ENCODE peak calls at places on chromosomes 1 and 21, in six cellular contexts. V, Y, N, S, J and D are unnamed samples.

GRCh38 chr1:27436204-27437159 is 44.1 kb downstream of the GPR3 start:
- DNase-seq in V (peak), N (peak), Y (no peak), J (no peak), S (no peak), D (peak)

GRCh38 chr1:47934243-47934805 is 62.9 kb downstream of the TRABD2B start:
- DNase-seq in S (no peak), J (peak), N (no peak), Y (peak), V (peak), D (peak)

GRCh38 chr1:100995196-100995983 is 30.2 kb downstream of the DPH5 start:
- DNase-seq in J (no peak), V (no peak), S (no peak), Y (no peak), N (no peak), D (no peak)

GRCh38 chr1:41566969-41567368 is 82.5 kb upstream of the EDN2 start:
- DNase-seq in J (no peak), V (no peak), N (no peak), S (no peak), Y (no peak), D (no peak)

GRCh38 chr1:208083016-208083714 is 161.0 kb downstream of the PLXNA2 start:
- DNase-seq in J (no peak), Y (peak), N (no peak), V (no peak), S (no peak), D (no peak)

GRCh38 chr1:214581785-214582184 is 21.2 kb upstream of the CENPF start:
- DNase-seq in V (peak), Y (no peak), S (no peak), N (peak), J (no peak), D (peak)

GRCh38 chr1:230169454-230170152 is 102.6 kb downstream of the GALNT2 start:
- DNase-seq in S (no peak), Y (no peak), N (no peak), V (no peak), J (no peak), D (no peak)

GRCh38 chr1:44212355-44213221 is 683 bp upstream of the DMAP1 start:
- DNase-seq in Y (no peak), J (no peak), S (no peak), V (no peak), N (no peak), D (no peak)

GRCh38 chr1:172135076-172135672 is 285.3 kb upstream of the C1orf105 start:
- DNase-seq in N (no peak), V (peak), S (no peak), Y (no peak), J (no peak), D (no peak)

GRCh38 chr1:17587693-17588047 is 48.2 kb downstream of the ARHGEF10L start:
- DNase-seq in J (no peak), S (no peak), V (peak), N (peak), Y (no peak), D (peak)

GRCh38 chr1:192805832-192806323 is 3.0 kb upstream of the RGS2 start:
- DNase-seq in N (peak), V (peak), Y (no peak), J (no peak), S (no peak), D (peak)

GRCh38 chr1:192807968-192808587 is 761 bp upstream of the RGS2 start:
- DNase-seq in V (peak), S (peak), N (peak), Y (peak), J (no peak), D (peak)

GRCh38 chr1:192808588-192809285 is at the start of gene RGS2:
- DNase-seq in N (peak), V (peak), S (peak), J (peak), Y (peak), D (peak)

GRCh38 chr1:192809286-192810252 is 730 bp downstream of the RGS2 start:
- DNase-seq in N (no peak), V (peak), J (no peak), Y (peak), S (peak), D (peak)

DNA sequence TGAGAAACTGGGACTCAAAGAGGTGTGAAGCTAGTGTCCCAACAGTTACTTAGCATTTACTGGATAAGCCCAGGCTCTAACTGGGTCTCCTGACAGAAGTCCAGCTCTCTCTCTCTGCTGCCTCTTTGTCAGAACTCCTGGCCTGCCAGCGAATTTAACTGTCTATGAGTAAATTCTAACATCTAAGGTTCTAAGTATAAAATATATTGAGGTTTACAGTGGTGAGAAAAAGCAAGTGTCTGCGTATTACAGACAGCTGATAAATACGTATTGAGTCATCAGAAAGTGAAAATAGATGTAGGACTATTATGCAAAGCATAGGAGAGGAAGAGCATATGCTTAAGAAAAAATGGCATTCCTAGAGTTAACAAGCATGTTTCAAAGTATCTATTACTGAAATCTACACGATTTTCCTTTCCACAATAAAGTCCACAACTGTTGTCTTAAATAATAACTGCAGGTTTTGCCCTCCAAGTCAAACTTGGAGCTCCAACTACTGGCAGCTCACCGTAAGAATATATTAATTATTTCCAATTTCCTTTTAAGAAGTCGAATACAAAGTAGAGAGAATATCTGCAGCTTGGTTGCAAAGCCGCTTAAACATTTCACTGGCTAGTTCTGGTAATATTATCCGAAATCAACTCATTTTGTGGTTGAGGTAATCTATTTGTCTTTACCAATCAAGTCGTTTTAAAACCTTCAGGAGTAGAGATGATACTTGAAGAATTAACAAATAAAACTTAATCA is 1.4 kb upstream of the RGS2 start:
- DNase-seq in V (peak), S (no peak), Y (no peak), J (no peak), N (peak), D (peak)
- TF ChIP-seq CTCF in V (peak), S (no peak), Y (peak), J (no peak), N (peak), D (no peak)

DNA sequence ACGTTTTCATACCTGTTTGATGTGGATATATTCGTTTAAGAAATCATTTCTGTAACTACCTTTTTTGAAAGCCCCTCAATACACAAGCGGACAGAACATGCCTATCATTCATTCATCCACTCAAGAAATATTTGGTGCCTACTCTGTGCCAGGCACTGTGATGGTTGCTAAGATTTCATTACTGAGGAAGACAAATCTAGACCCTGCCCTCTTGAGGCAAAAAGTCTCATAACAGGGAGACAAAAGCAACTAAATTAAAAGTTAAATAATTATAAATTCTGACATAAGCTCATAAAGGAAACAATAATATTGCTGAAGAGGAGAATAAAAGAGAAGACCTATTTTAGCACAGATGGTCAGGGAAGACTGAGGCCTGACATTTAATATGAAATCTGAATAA is 203.5 kb upstream of the ZNHIT6 start:
- DNase-seq in N (no peak), S (no peak), J (no peak), V (peak), Y (no peak), D (no peak)
- TF ChIP-seq CTCF in N (peak), S (peak), J (no peak), V (peak), Y (peak), D (peak)

DNA sequence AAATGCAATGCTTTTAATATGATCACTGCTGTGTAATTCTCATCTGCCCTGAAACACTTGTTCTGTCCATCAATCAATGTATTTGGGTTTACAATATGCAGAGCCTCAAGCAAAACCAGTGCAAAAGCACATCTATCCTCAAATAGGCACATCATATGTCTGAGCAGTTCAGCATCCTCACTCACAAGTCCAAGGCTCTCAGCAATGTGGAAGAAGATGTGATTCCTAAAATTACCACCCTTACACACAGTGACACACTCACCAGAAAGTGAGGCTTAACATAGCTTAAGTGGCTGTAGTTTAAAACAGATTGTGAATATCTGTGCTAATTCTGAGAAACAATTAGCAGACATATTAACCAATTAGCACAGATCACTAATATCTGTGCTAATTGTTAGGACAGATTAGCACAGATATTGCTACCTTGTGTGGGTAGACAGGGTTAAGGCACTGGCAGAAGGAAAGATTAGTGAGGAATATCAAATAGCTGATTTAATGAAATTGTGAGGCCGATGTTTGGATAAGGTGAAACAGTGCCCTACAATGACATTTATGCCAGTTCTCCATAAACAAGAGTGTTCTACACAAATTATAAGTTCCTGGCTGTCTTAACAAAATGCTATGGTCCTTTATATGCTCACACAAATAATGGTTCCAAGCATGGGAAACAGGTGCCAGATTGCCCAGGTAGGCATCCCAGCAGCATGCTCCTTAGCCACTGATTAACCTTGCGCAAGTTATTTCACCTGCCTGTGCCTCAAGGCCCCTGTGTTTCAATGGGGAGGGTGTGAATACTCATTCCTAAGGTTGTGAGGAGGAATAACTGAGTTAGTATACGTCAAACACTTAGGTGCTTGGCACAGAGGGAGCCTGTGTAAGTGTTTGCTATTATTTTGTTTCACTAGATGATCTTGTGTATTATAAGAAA is 41.7 kb downstream of the MRPL39 start:
- DNase-seq in Y (no peak), J (no peak), N (no peak), V (no peak), S (no peak), D (no peak)
- TF ChIP-seq CTCF in Y (no peak), J (no peak), N (no peak), V (no peak), S (no peak), D (no peak)

DNA sequence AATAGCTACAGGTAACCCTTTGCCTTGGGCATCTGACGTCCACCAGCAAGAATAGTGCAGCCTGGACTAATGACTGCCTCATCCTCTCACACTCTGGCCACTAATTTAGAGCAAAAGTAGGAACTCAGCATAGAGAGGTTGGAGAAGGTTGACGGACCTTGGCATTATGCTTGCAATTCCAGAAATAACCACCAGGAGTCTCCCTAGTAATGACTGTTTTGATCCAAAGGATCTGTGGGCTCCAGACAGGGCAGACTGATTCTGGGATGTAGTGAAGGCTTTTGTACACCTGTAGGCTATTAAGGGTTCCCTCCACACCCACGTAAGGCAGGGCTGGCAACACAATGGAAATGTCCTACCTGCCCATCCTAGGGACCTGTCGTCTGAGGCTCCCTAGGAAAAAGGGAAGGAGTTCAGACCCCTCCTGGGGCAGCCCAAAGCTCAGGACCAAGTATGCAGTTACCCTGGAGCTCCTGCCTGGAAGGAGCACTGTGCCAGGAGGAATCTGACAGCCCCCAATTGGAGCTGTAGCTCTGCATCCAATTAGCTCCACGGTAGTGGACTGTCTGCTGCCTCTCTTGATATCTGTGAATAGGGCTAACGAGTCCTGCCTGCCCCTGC is 91.0 kb upstream of the TMEM51 start:
- DNase-seq in S (peak), Y (no peak), V (no peak), J (no peak), N (no peak), D (no peak)
- TF ChIP-seq CTCF in S (peak), Y (peak), V (peak), J (no peak), N (peak), D (peak)